ENCODE peak calls at places on chromosomes 11 and 22, in seven cellular contexts. E, G, D, W, Q, F and Z are unnamed samples.
A peak's percentile ranks its signal among the peaks of the same experiment; 100 is the strongest.

GRCh38 chr11:1234054-1234720 is 11.3 kb downstream of the MUC5B start:
- DNase-seq in Q (peak; percentile 13), D (no peak), G (no peak), W (no peak), E (no peak), F (no peak), Z (no peak)

GRCh38 chr22:37218771-37219411 is 6.6 kb upstream of the SSTR3 start:
- DNase-seq in W (peak; percentile 85), D (no peak), E (no peak), Q (peak; percentile 52), F (no peak), G (no peak), Z (peak; percentile 26)

GRCh38 chr22:39242809-39243442 is 1.9 kb downstream of the PDGFB start:
- DNase-seq in D (no peak), G (no peak), F (peak; percentile 60), E (no peak), Q (no peak), W (peak; percentile 47), Z (no peak)

GRCh38 chr22:50274311-50274710 is 4.1 kb upstream of the MAPK11 start:
- DNase-seq in F (peak; percentile 68), G (peak; percentile 35), E (no peak), W (peak; percentile 69), Q (peak; percentile 66), D (peak; percentile 77), Z (no peak)

GRCh38 chr22:23894710-23895598 is 771 bp downstream of the MIF start:
- DNase-seq in F (peak; percentile 75), E (peak; percentile 28), W (peak; percentile 85), G (peak; percentile 58), D (peak; percentile 69), Q (peak; percentile 86), Z (peak; percentile 30)

GRCh38 chr22:44622147-44622427 is 79.9 kb upstream of the PRR5 start:
- DNase-seq in F (no peak), W (peak; percentile 58), Q (no peak), D (peak; percentile 55), G (no peak), E (no peak), Z (no peak)

GRCh38 chr11:68976095-68976494 is 4.7 kb downstream of the MRGPRD start:
- DNase-seq in G (no peak), E (no peak), F (no peak), Q (peak; percentile 0), W (no peak), D (peak; percentile 5), Z (no peak)

GRCh38 chr22:44389926-44390925 is 77.5 kb upstream of the SHISAL1 start:
- DNase-seq in D (no peak), W (no peak), E (no peak), F (no peak), Q (no peak), G (no peak), Z (no peak)

GRCh38 chr11:128227466-128227865 is 359.9 kb downstream of the ETS1 start:
- DNase-seq in F (no peak), G (no peak), E (no peak), D (no peak), W (no peak), Q (no peak), Z (no peak)